ENCODE peak calls at places on chromosomes 13 and 19, in four cellular contexts. Q is AG04449, A is H1, M is BJ. O is an unnamed sample.

GRCh38 chr19:35120898-35121297 is 5.3 kb downstream of the FXYD3 start:
- DNase-seq in Q (no peak), A (no peak), M (no peak), O (no peak)

GRCh38 chr13:113182046-113182445 is 23.6 kb downstream of the PROZ start:
- DNase-seq in M (no peak), A (no peak), Q (no peak), O (no peak)

GRCh38 chr13:45490068-45490467 is 25.3 kb downstream of the COG3 start:
- DNase-seq in A (no peak), M (no peak), Q (no peak), O (no peak)

GRCh38 chr13:68234278-68234677 is 1004.1 kb upstream of the PCDH9 start:
- DNase-seq in M (no peak), Q (no peak), A (no peak), O (no peak)

GRCh38 chr19:41930926-41931592 is 2.8 kb upstream of the ERFL start:
- DNase-seq in Q (no peak), M (no peak), A (peak; percentile 58), O (no peak)

GRCh38 chr13:112351825-112352224 is 24.3 kb upstream of the SPACA7 start:
- DNase-seq in A (no peak), M (no peak), Q (no peak), O (no peak)

GRCh38 chr13:75250526-75251183 is 231.3 kb downstream of the TBC1D4 start:
- DNase-seq in A (no peak), Q (peak; percentile 28), M (no peak), O (no peak)

GRCh38 chr13:64446372-64446771 is 2783.8 kb downstream of the PCDH9 start:
- DNase-seq in A (no peak), M (no peak), Q (no peak), O (no peak)

GRCh38 chr13:72004975-72005374 is 138.0 kb upstream of the DACH1 start:
- DNase-seq in Q (no peak), M (peak; percentile 20), A (no peak), O (peak; percentile 47)

GRCh38 chr13:49450105-49450819 is 6.2 kb downstream of the SETDB2 start:
- DNase-seq in A (no peak), Q (no peak), M (no peak), O (no peak)

GRCh38 chr19:49224856-49225255 is 67.3 kb downstream of the TRPM4 start:
- DNase-seq in M (no peak), Q (no peak), A (peak; percentile 56), O (no peak)

DNA sequence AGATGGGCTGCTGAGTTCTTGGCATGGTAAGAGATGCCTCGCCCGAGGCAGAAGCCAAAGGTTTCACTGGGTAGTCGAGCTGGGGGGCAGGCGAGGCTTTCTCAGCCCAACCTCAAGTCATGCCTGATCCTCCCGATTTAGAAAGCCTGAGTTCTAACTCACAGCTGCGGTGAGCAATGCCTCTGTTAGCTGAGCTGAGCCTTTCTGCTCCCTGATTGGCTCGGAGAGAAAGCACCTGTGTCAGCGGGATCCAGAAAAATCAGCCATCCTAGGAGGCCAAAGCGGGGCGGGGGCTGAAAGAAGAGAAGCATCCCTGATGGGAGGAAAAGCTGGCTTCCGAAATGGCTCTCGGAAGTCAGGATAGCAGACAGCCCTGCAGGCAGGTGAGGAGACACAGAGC is 44.7 kb downstream of the CACNA1A start:
- DNase-seq in Q (no peak), M (no peak), A (no peak), O (no peak)
- TF ChIP-seq CTCF in Q (no peak), M (no peak), A (no peak), O (no peak)

GRCh38 chr19:27974082-27974513 is 1238.9 kb downstream of the UQCRFS1 start:
- DNase-seq in Q (no peak), M (no peak), A (no peak), O (no peak)
- TF ChIP-seq CTCF in Q (no peak), M (peak; percentile 52), A (peak; percentile 86), O (peak; percentile 47)

DNA sequence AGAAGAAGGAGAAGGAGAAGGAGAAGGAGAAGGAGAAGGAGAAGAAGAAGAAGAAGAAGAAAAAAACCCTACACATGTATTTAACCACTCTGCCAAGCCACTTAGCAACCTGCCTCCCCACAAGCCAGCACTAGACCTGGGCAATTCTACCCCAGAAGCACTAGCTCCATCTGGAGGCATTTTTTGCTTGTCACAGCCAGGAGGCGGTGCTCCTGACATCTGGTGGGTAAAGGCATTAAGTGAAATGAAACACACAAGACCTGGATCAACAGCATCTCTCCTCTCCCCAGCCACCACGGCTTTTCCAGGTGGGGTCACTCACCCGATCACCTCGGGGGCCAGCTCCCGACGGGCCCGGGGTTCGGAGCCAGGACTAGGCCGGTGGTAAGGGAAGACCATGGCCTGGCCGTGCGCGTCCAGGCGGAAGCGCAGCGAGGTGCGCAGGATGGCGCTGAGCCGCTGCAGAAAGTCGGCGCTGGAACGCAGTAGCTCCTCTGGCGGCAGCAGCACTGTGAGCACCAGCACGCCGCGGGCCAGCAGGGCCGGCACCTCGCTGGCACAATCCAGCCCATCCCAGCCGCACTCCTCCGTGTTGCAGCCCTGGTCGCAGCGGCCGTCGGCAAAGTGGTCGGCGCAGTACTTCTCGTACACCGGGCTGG is 26.9 kb downstream of the NOTCH3 start:
- DNase-seq in A (no peak), M (no peak), Q (no peak), O (no peak)
- TF ChIP-seq CTCF in A (peak; percentile 60), M (peak; percentile 18), Q (no peak), O (peak; percentile 8)

DNA sequence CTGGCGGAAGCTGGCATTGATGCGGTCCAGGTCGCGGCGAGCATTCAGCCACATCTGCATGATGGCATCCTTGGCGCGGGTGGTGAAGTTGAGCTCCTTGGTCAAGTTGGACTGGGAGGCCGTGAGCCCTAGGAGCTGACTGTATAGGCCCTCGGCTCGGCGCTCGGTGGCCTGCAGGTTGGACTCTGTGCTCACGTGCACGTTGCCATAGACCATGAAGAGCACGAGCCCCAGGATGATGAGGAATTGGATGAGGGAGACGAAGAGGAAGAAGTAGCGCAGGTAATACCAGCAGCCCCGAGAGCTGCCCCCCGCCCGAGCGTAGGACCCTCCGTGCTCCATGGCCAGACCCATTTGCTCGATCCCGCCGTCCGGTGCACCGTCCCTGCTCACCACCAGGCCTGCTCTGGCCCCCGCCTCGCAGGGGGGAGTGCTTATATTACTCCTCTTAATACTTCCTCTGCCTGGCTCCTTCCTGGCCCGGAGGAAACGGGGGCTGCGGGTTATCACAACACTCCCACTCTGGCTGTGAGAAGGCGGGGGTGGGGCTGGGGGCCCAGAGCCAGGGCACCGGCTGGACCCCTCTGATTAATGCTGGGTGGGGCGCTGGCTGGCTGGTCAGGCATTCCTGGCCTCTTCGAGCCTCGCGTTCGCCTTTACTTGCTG is at the start of gene PLVAP:
- DNase-seq in M (no peak), Q (no peak), A (no peak), O (no peak)
- TF ChIP-seq CTCF in M (no peak), Q (no peak), A (no peak), O (no peak)

GRCh38 chr19:38229585-38230073 is 5.6 kb upstream of the DPF1 start:
- DNase-seq in Q (no peak), M (peak; percentile 54), A (no peak), O (peak; percentile 73)
- TF ChIP-seq CTCF in Q (peak; percentile 18), M (no peak), A (no peak), O (no peak)

DNA sequence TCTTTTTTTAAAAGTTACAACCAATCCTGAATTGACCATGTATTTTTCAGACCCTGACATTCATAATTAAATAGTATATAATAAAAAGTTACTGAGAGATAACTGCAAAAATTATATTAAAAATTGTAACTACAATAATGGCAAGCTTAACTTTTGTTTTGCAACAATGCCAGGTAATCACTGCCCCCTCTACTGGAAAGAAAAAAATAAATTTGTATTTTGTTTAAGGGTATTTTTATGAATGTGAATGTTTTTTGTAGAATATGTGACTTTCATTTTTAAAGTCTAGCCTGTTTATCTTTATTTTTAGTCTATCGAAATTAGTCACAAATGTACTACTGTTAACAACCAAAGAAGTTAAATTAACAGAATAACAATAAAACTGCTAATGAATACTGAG is 21.7 kb downstream of the MRPS31 start:
- DNase-seq in A (no peak), M (no peak), Q (no peak), O (no peak)
- TF ChIP-seq CTCF in A (no peak), M (peak; percentile 6), Q (no peak), O (no peak)

O was measured in AG09319.